ENCODE peak calls at places on chromosomes 11 and 22, in eight cellular contexts. U is hepatocyte, A is endodermal cell, F is A673, L is AG04450, V is kidney epithelial cell, Q is IMR-90, X is foreskin fibroblast. J is an unnamed sample.

GRCh38 chr11:71086687-71087258 is 165.6 kb downstream of the SHANK2 start:
- DNase-seq in U (peak), A (peak), F (peak), L (no peak), V (no peak), Q (peak), X (peak), J (peak)

GRCh38 chr22:46659059-46659790 is 39.0 kb downstream of the GRAMD4 start:
- DNase-seq in U (no peak), A (no peak), F (no peak), L (no peak), V (no peak), Q (no peak), X (no peak), J (no peak)

GRCh38 chr11:12842933-12843636 is 166.0 kb upstream of the RASSF10 start:
- DNase-seq in U (peak), A (no peak), F (peak), L (no peak), V (no peak), Q (no peak), X (peak), J (no peak)

GRCh38 chr22:49400866-49401598 is 426.6 kb downstream of the BRD1 start:
- DNase-seq in U (no peak), A (peak), F (no peak), L (no peak), V (no peak), Q (no peak), X (no peak), J (no peak)

GRCh38 chr22:39746600-39747262 is 146.8 kb downstream of the ENTHD1 start:
- DNase-seq in U (no peak), A (no peak), F (no peak), L (no peak), V (no peak), Q (no peak), X (no peak), J (no peak)

GRCh38 chr22:29095459-29095858 is 22.6 kb downstream of the KREMEN1 start:
- DNase-seq in U (no peak), A (no peak), F (no peak), L (no peak), V (no peak), Q (no peak), X (no peak), J (no peak)

GRCh38 chr11:1202776-1203504 is 19.9 kb upstream of the MUC5B start:
- DNase-seq in U (peak), A (peak), F (peak), L (no peak), V (no peak), Q (peak), X (peak), J (peak)

GRCh38 chr11:73651252-73651651 is 4.9 kb downstream of the PLEKHB1 start:
- DNase-seq in U (no peak), A (no peak), F (no peak), L (no peak), V (no peak), Q (no peak), X (no peak), J (no peak)

GRCh38 chr22:23591846-23592245 is 11.8 kb upstream of the IGLL1 start:
- DNase-seq in U (no peak), A (peak), F (no peak), L (no peak), V (no peak), Q (no peak), X (no peak), J (no peak)

GRCh38 chr11:10584071-10584501 is 15.6 kb upstream of the LYVE1 start:
- DNase-seq in U (no peak), A (no peak), F (peak), L (peak), V (no peak), Q (peak), X (no peak), J (no peak)

GRCh38 chr11:75428301-75428724 is 4.7 kb downstream of the KLHL35 start:
- DNase-seq in U (no peak), A (peak), F (peak), L (peak), V (peak), Q (peak), X (peak), J (peak)

GRCh38 chr11:29321293-29322132 is 695.3 kb downstream of the KCNA4 start:
- DNase-seq in U (peak), A (no peak), F (no peak), L (peak), V (peak), Q (peak), X (peak), J (no peak)

GRCh38 chr22:36156515-36157419 is 3.8 kb downstream of the APOL3 start:
- DNase-seq in U (peak), A (peak), F (no peak), L (peak), V (peak), Q (peak), X (peak), J (no peak)

GRCh38 chr11:102534261-102534872 is 3.8 kb upstream of the MMP7 start:
- DNase-seq in U (no peak), A (no peak), F (no peak), L (no peak), V (no peak), Q (no peak), X (no peak), J (no peak)

GRCh38 chr11:95067828-95068244 is 1.1 kb downstream of the SRSF8 start:
- DNase-seq in U (no peak), A (no peak), F (no peak), L (no peak), V (no peak), Q (no peak), X (no peak), J (no peak)

GRCh38 chr22:29478326-29479276 is 1.4 kb upstream of the NEFH start:
- DNase-seq in U (peak), A (peak), F (peak), L (no peak), V (no peak), Q (no peak), X (peak), J (peak)

GRCh38 chr11:72441647-72442267 is 7.4 kb upstream of the CLPB start:
- DNase-seq in U (no peak), A (no peak), F (no peak), L (no peak), V (no peak), Q (peak), X (peak), J (no peak)

GRCh38 chr11:78564037-78564888 is 10.4 kb downstream of the NARS2 start:
- DNase-seq in U (peak), A (peak), F (peak), L (peak), V (no peak), Q (peak), X (peak), J (peak)

GRCh38 chr22:41347066-41347859 is 34.5 kb upstream of the TEF start:
- DNase-seq in U (no peak), A (no peak), F (no peak), L (no peak), V (no peak), Q (no peak), X (no peak), J (no peak)

GRCh38 chr11:61545341-61545740 is 35.5 kb downstream of the SYT7 start:
- DNase-seq in U (no peak), A (peak), F (peak), L (no peak), V (no peak), Q (no peak), X (peak), J (no peak)
- TF ChIP-seq CTCF in U (peak), A (peak), F (peak), L (peak), V (peak), Q (peak), X (peak), J (peak)

GRCh38 chr22:32203181-32204105 is 1.4 kb downstream of the RFPL2 start:
- DNase-seq in U (peak), A (peak), F (peak), L (no peak), V (no peak), Q (no peak), X (no peak), J (no peak)

GRCh38 chr22:32204856-32205722 is at the start of gene RFPL2:
- DNase-seq in U (peak), A (peak), F (peak), L (no peak), V (no peak), Q (peak), X (peak), J (peak)

GRCh38 chr22:32202539-32203180 is 2.2 kb downstream of the RFPL2 start:
- DNase-seq in U (peak), A (peak), F (peak), L (no peak), V (peak), Q (peak), X (peak), J (peak)

GRCh38 chr22:32205974-32206773 is 1.3 kb upstream of the RFPL2 start:
- DNase-seq in U (no peak), A (peak), F (no peak), L (no peak), V (no peak), Q (no peak), X (no peak), J (peak)

DNA sequence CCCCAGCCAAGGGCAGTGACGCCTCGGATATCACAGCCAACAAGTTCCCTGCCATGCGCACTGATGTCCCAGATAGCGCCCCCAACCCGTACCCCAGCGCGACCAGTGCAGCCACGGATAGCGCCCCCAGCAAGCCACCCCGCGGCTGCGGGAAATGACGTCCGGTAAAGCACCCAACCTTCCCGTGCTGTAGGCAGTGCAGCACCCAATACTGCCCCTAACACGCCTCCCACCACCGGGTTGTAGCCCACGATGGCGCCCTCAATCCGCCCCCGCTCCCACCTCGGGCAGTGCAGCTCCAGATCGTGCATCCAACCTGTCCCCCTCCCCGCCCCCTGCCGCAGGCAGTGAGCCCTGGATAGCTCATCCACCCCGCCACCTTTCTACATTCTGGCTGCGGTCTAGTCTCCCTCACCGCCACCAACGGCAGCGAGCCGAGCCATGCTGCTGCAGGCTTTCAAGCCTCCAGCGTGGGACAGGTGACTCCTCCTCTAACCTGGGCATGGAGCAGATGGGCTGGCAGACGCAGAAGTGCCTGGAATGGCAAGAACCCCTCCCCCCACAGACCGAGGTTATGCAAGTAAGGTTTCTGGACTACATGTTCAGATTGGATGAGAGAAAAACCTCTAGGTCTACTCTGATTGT is 540 bp downstream of the RFPL2 start:
- DNase-seq in U (peak), A (peak), F (peak), L (no peak), V (no peak), Q (no peak), X (no peak), J (no peak)
- TF ChIP-seq CTCF in U (no peak), A (peak), F (no peak), L (no peak), V (no peak), Q (no peak), X (no peak), J (no peak)

DNA sequence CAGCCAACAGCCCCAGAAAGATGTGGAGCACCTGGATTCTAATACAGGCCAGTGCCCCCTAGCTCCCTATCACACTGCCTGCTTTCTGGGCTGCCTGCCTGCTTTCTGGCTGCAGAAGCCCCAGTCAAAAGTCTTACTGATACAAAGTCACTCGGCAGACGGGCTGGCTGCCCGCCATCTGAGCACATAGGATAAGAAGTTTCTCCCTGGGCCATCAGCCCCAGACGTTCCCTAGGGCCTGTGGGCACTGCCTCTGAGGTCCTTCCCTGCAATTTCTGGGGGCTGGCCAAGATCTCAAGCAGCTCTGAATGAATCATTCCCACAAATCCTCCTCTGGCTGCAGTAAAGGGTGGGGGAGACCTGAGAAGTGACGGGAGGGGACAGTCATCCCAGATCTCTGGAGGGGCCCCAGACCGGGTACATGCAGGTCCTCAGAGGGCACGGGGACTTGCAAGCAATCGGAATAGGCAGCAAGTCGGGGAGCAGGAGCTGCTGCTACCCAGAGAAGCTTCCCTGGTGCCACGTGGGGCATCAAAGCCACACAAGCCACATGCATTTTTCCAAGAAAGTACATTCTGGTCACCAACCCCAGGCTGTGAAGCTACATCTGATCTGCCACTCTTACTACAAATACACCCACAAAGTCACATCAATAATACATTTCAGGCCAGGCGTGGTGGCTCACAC is 4.7 kb downstream of the TPST2 start:
- DNase-seq in U (peak), A (no peak), F (peak), L (no peak), V (peak), Q (peak), X (peak), J (no peak)
- TF ChIP-seq CTCF in U (no peak), A (peak), F (no peak), L (peak), V (peak), Q (no peak), X (no peak), J (no peak)

GRCh38 chr11:125956371-125956770 is 10.5 kb downstream of the VSIG10L2 start:
- DNase-seq in U (no peak), A (no peak), F (no peak), L (no peak), V (no peak), Q (peak), X (no peak), J (no peak)
- TF ChIP-seq CTCF in U (no peak), A (no peak), F (no peak), L (no peak), V (no peak), Q (no peak), X (no peak), J (no peak)

DNA sequence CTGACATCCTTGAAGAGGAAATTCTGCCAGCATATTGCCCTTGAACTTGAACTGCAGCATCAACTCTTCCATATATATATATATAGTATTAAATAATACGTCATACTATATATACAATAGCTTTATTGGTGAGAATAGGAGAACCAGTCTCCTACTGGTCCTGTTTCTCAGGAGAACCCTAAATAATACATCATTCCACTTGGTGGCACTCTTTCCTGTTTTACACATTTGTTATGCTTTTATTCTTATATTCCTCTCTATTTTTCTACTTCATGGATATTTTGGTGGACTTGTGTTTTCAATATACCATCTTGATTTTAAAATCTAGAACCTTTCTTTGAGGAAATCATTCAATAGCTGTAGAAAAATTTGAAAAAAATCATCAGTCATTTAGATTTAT is 193.3 kb downstream of the TRPC6 start:
- DNase-seq in U (no peak), A (no peak), F (peak), L (no peak), V (no peak), Q (peak), X (peak), J (no peak)
- TF ChIP-seq CTCF in U (peak), A (peak), F (peak), L (peak), V (peak), Q (peak), X (peak), J (peak)

J was measured in neural crest cell.